ENCODE peak calls at places on chromosomes 16 and 17, in seven cellular contexts. Q is GM20000, K is psoas muscle, E is tibial artery, W is nephron progenitor cell, A is fibroblast of the aortic adventitia, R is bronchial epithelial cell. F is an unnamed sample.

GRCh38 chr16:67000384-67001158 is 12.2 kb downstream of the CES4A start:
- DNase-seq in Q (peak), W (peak), R (no peak), E (peak), A (no peak), K (peak), F (no peak)

GRCh38 chr16:14483819-14484385 is 146.2 kb downstream of the PARN start:
- DNase-seq in E (no peak), R (no peak), K (no peak), A (no peak), W (no peak), Q (no peak), F (no peak)

GRCh38 chr16:50371936-50372595 is 3.3 kb upstream of the BRD7 start:
- DNase-seq in A (peak), E (peak), K (no peak), Q (no peak), R (no peak), W (peak), F (no peak)

GRCh38 chr17:27153005-27153404 is 140.9 kb upstream of the WSB1 start:
- DNase-seq in A (peak), Q (no peak), K (peak), E (no peak), R (no peak), W (no peak), F (peak)

GRCh38 chr17:3712811-3713463 is 10.8 kb upstream of the HASPIN start:
- DNase-seq in R (no peak), Q (no peak), A (no peak), W (no peak), E (no peak), K (no peak), F (no peak)

GRCh38 chr16:14172200-14172805 is 101.2 kb downstream of the MRTFB start:
- DNase-seq in E (no peak), K (no peak), A (peak), W (no peak), Q (no peak), R (peak), F (peak)

GRCh38 chr17:50052822-50053653 is 2.9 kb upstream of the ITGA3 start:
- DNase-seq in A (no peak), E (no peak), W (peak), Q (no peak), R (no peak), K (peak), F (no peak)

GRCh38 chr17:64180089-64180488 is 50.1 kb upstream of the ERN1 start:
- DNase-seq in R (no peak), K (no peak), W (no peak), Q (no peak), A (peak), E (no peak), F (peak)

GRCh38 chr17:35804658-35805192 is 4.6 kb upstream of the TAF15 start:
- DNase-seq in W (peak), K (no peak), A (peak), Q (peak), R (peak), E (no peak), F (peak)

GRCh38 chr17:2395258-2396170 is 5.3 kb downstream of the MNT start:
- DNase-seq in Q (no peak), A (no peak), R (peak), W (no peak), E (peak), K (peak), F (peak)

GRCh38 chr17:72927146-72927545 is 165.3 kb downstream of the SLC39A11 start:
- DNase-seq in E (no peak), R (no peak), W (no peak), Q (no peak), K (no peak), A (no peak), F (no peak)

GRCh38 chr17:72930031-72930430 is 162.5 kb downstream of the SLC39A11 start:
- DNase-seq in A (no peak), Q (no peak), E (no peak), K (no peak), W (no peak), R (no peak), F (no peak)

GRCh38 chr17:72927760-72928159 is 164.7 kb downstream of the SLC39A11 start:
- DNase-seq in K (no peak), R (no peak), A (no peak), W (no peak), E (no peak), Q (no peak), F (no peak)

GRCh38 chr17:72926171-72926570 is 166.3 kb downstream of the SLC39A11 start:
- DNase-seq in Q (no peak), A (no peak), E (no peak), W (no peak), R (no peak), K (no peak), F (no peak)

DNA sequence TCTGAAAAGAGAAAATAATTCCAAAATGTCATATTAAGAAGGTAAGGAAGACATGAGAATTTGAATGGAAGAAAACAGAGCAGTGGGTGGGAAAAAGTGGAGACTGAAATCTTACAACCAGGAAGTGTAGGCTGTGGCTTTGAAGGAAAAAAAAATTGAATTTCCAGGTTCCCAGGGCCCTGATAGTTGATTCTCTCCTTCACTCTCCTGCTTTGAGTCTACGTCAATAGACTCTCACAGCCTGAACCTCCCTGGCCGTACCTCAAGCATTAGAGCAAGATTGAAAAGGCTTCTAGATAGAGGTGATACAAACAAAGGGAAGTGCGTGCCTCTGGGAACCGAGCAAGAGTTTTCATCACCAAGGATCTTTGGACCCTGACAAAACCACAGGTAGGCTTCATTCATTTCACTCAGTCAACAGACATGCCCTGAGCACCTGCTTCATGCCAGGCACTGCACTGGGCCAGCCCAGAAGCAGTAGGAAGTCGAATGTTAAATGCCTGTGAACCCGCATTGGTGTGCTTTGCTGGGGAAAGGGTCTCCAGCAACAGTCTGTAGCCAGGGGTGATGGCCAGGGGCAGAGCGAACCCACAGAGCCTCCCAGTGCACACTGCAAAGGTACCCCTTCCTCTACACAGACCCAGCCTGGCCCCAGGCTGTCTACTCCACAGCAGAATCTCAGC is 163.9 kb downstream of the SLC39A11 start:
- DNase-seq in A (no peak), K (no peak), W (no peak), E (no peak), R (no peak), Q (no peak), F (no peak)
- TF ChIP-seq CTCF in A (no peak), K (no peak), W (no peak), E (no peak), R (no peak), Q (no peak), F (no peak)

GRCh38 chr17:78175643-78175981 is 7.2 kb downstream of the SYNGR2 start:
- DNase-seq in Q (no peak), A (no peak), E (no peak), K (no peak), R (no peak), W (no peak), F (no peak)

GRCh38 chr17:78174332-78174869 is 6.0 kb downstream of the SYNGR2 start:
- DNase-seq in W (no peak), K (peak), A (no peak), Q (no peak), E (peak), R (no peak), F (no peak)

GRCh38 chr17:78173025-78173715 is 4.8 kb downstream of the SYNGR2 start:
- DNase-seq in K (no peak), W (no peak), E (no peak), A (no peak), Q (peak), R (no peak), F (no peak)

GRCh38 chr17:78176548-78177025 is 8.2 kb downstream of the SYNGR2 start:
- DNase-seq in A (peak), Q (peak), W (peak), E (peak), K (peak), R (peak), F (peak)

GRCh38 chr17:78174870-78175642 is 6.7 kb downstream of the SYNGR2 start:
- DNase-seq in R (no peak), Q (no peak), W (no peak), A (no peak), K (peak), E (no peak), F (no peak)
- TF ChIP-seq CTCF in R (peak), Q (peak), W (no peak), A (no peak), K (no peak), E (no peak), F (no peak)

DNA sequence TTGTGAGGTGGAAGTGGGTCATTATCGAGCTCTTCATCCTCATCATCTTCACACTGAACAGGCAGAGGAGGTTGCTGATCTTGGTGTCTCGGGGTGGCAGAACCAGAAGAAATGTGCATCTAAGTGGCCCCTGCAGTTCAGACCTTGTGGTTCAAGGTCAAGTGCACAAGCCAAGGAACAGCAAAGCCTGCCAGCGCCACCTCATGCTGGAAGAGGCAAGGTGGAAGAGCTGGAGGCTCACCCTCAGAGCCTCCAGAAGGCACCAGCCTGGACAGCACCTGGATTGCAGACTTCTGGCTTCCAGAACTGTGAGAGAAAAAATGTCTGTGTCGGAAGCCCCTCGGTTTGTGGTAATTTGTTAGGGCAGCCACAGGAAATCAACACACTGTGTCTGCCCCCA is 32.7 kb downstream of the IFT140 start:
- DNase-seq in Q (no peak), W (no peak), E (no peak), R (no peak), A (no peak), K (no peak), F (no peak)
- TF ChIP-seq CTCF in Q (no peak), W (no peak), E (no peak), R (no peak), A (no peak), K (no peak), F (no peak)

GRCh38 chr16:87957296-87958069 is 6.2 kb downstream of the BANP start:
- DNase-seq in Q (no peak), W (no peak), A (no peak), E (no peak), R (no peak), K (no peak), F (no peak)

GRCh38 chr16:87960851-87961250 is 9.6 kb downstream of the BANP start:
- DNase-seq in R (no peak), W (no peak), Q (no peak), A (no peak), K (no peak), E (no peak), F (no peak)

GRCh38 chr16:87958632-87959031 is 7.4 kb downstream of the BANP start:
- DNase-seq in E (no peak), R (no peak), A (no peak), Q (no peak), W (no peak), K (no peak), F (no peak)

GRCh38 chr16:87956771-87957279 is 5.6 kb downstream of the BANP start:
- DNase-seq in Q (peak), R (peak), K (no peak), W (no peak), A (peak), E (no peak), F (peak)

DNA sequence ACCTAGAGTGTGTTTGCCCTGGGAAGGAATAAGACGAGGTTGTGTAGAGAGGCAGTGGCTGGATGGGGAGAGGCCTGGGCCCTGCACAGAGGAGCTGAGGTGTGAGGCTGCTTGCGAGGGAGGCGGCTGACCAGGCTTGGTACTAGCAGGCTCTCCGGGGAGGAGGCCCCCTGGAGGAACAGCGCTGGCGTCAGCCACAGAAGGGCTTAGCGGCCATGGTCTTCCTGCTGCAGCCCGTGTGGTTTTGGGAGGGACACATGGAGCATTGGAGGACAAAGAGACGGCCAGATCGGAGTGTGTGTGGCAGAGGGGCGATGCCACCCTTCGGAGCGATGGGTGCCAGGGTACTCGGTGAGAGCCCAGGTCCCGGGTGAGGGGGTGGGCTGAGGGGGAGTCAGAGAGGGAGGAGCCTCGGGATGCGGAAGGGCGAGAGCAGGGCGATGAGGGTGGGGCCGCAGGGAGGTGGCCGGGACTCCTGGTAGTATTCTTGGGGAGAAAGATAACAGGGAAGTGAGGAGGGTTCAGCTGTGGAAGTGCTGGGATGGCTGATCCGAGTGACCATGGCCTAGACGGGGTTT is 8.2 kb downstream of the BANP start:
- DNase-seq in Q (no peak), K (no peak), R (no peak), W (no peak), E (no peak), A (no peak), F (no peak)
- TF ChIP-seq CTCF in Q (no peak), K (no peak), R (no peak), W (no peak), E (no peak), A (no peak), F (no peak)

DNA sequence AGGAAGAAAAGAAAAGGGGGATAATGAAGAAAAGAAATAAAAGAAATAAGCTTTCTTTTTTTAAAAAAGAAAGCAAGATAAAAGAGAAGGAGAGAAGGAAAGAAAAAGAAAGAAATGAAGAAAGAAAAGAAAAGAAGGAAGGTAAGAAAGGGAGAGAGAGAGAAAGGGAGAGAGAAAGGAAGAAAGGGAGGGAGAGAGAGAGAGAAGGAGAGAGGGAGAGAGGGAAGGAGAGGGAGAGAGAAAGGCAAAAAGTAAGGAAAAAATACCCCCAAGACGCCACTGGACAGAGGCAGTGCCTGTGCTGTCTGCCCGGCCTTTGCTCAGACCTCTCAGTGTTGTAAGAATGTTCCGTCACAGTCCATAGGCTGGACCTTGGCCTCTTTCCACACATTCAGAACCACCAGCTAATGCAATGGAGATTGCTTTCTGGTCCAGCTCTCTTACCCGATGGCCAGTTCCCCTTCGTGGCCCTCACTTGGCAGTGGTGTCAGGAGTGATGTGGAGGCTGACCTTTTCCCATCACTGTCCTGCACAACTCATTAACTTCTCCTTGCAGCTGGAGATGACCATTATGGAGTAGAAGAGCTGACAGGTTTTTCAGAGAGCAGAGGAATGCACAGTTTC is 14.3 kb upstream of the HNF1B start:
- DNase-seq in A (no peak), E (no peak), R (no peak), W (peak), K (no peak), Q (no peak), F (no peak)
- TF ChIP-seq CTCF in A (no peak), E (no peak), R (no peak), W (no peak), K (no peak), Q (no peak), F (no peak)

GRCh38 chr17:13017623-13018462 is at the start of gene ELAC2:
- DNase-seq in E (peak), K (peak), W (peak), Q (peak), R (peak), A (peak), F (peak)
- TF ChIP-seq CTCF in E (peak), K (peak), W (no peak), Q (no peak), R (peak), A (no peak), F (no peak)

DNA sequence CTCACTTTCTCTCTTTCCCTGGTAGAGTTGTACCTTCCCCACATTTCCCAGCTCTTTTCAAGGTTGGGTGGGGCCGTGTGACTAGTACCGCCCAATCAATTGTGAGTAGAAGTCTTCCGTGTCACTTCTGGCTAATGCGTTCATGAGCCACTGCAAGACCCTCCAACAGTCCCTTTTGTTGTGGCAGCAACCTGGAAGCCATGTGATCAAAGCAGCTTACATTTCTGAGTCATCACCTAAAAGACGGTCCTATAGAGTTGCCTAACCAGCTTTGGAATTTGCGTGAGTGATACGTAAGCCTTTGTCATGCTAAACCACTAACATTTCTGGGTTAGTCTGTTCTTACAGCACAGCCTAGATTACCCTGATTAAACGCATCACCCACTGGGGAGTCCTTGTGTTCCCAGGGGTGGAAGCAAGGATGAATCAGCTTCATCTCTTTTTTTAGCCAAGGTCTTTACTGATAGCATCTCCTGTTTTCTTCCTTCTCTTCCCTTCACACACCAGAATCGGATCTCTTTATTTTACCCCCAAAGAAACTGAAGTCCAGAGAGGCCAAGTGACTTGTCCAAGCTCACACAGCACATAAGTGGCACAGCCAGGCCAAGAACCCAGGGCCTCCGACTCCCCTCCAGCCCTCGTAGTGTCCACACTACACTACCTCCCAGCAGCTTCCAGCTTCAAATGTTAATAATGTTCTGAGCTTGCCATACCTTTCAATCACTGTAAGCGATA is 366.3 kb upstream of the XYLT1 start:
- DNase-seq in W (no peak), E (no peak), R (peak), Q (no peak), A (peak), K (no peak), F (peak)
- TF ChIP-seq CTCF in W (no peak), E (no peak), R (no peak), Q (no peak), A (no peak), K (no peak), F (no peak)

DNA sequence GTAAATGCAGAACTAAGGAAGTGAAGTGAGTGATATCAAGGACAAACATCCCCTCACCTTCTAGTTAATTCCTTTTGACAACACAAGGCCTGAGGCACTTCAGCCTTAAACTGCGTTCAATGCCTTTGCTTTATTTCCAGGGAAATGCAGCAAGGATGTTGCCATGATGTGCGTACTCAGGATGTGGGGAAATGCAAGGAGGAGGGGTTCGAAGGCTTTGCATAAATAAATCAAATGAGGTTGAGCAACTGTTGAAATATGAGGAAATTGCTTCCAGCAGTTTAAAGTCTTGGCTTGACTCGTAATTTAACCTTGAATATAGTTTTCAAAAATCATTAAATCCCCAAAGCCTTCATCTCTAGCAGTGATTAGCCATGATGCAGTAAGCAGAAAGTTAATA is 81.9 kb upstream of the CCL2 start:
- DNase-seq in K (no peak), A (peak), R (no peak), W (no peak), Q (no peak), E (no peak), F (peak)
- TF ChIP-seq CTCF in K (no peak), A (no peak), R (no peak), W (no peak), Q (no peak), E (no peak), F (no peak)